ENCODE peak calls at places on chromosome 13, in nine cellular contexts. One of them, this sample, is unnamed.
A peak's percentile ranks its signal among the peaks of the same experiment; 100 is the strongest.

GRCh38 chr13:102845289-102845629 is 573 bp upstream of the ERCC5 start:
- DNase-seq in HepG2: no peak
- DNase-seq in HCT116: no peak
- DNase-seq in GM12878: no peak
- DNase-seq in Panc1: no peak
- DNase-seq in A549: no peak
- DNase-seq in SK-N-SH: no peak
- DNase-seq in GM23338: no peak
- DNase-seq in K562: no peak
- DNase-seq in this sample: no peak

GRCh38 chr13:38223093-38223492 is 126.6 kb upstream of the UFM1 start:
- DNase-seq in GM23338: peak; percentile 72
- DNase-seq in K562: peak; percentile 5
- DNase-seq in HepG2: peak; percentile 1
- DNase-seq in SK-N-SH: no peak
- DNase-seq in GM12878: no peak
- DNase-seq in A549: no peak
- DNase-seq in Panc1: no peak
- DNase-seq in HCT116: no peak
- DNase-seq in this sample: no peak

GRCh38 chr13:86788624-86789023 is 882.5 kb upstream of the SLITRK5 start:
- DNase-seq in SK-N-SH: no peak
- DNase-seq in GM12878: no peak
- DNase-seq in Panc1: no peak
- DNase-seq in GM23338: no peak
- DNase-seq in HepG2: no peak
- DNase-seq in HCT116: no peak
- DNase-seq in K562: no peak
- DNase-seq in A549: no peak
- DNase-seq in this sample: no peak

GRCh38 chr13:59318320-59318930 is 845.3 kb downstream of the DIAPH3 start:
- DNase-seq in A549: peak; percentile 42
- DNase-seq in HepG2: peak; percentile 58
- DNase-seq in K562: peak; percentile 21
- DNase-seq in GM23338: peak; percentile 94
- DNase-seq in GM12878: peak; percentile 9
- DNase-seq in HCT116: peak; percentile 2
- DNase-seq in Panc1: peak; percentile 18
- DNase-seq in SK-N-SH: peak; percentile 44
- DNase-seq in this sample: peak; percentile 72

GRCh38 chr13:71149498-71150363 is 717.3 kb downstream of the DACH1 start:
- DNase-seq in HepG2: no peak
- DNase-seq in HCT116: no peak
- DNase-seq in K562: no peak
- DNase-seq in GM23338: no peak
- DNase-seq in SK-N-SH: no peak
- DNase-seq in A549: no peak
- DNase-seq in GM12878: no peak
- DNase-seq in Panc1: no peak
- DNase-seq in this sample: no peak

GRCh38 chr13:37925878-37926473 is 56.4 kb upstream of the TRPC4 start:
- DNase-seq in A549: no peak
- DNase-seq in HepG2: no peak
- DNase-seq in Panc1: no peak
- DNase-seq in HCT116: no peak
- DNase-seq in K562: no peak
- DNase-seq in SK-N-SH: no peak
- DNase-seq in GM12878: no peak
- DNase-seq in GM23338: no peak
- DNase-seq in this sample: no peak

GRCh38 chr13:77919351-77920294 is 992 bp upstream of the EDNRB start:
- DNase-seq in A549: no peak
- DNase-seq in GM23338: peak; percentile 69
- DNase-seq in HepG2: no peak
- DNase-seq in GM12878: no peak
- DNase-seq in SK-N-SH: peak; percentile 56
- DNase-seq in Panc1: no peak
- DNase-seq in HCT116: no peak
- DNase-seq in K562: no peak
- DNase-seq in this sample: peak; percentile 18

GRCh38 chr13:98173431-98173921 is 3.6 kb downstream of the RNF113B start:
- DNase-seq in A549: peak; percentile 46
- DNase-seq in SK-N-SH: no peak
- DNase-seq in HepG2: peak; percentile 95
- DNase-seq in HCT116: peak; percentile 29
- DNase-seq in Panc1: no peak
- DNase-seq in GM12878: no peak
- DNase-seq in GM23338: peak; percentile 71
- DNase-seq in K562: no peak
- DNase-seq in this sample: no peak

GRCh38 chr13:35872369-35872768 is 258.8 kb downstream of the DCLK1 start:
- DNase-seq in SK-N-SH: no peak
- DNase-seq in K562: no peak
- DNase-seq in GM12878: no peak
- DNase-seq in GM23338: no peak
- DNase-seq in A549: no peak
- DNase-seq in HCT116: no peak
- DNase-seq in Panc1: no peak
- DNase-seq in HepG2: no peak
- DNase-seq in this sample: no peak

GRCh38 chr13:67620665-67621064 is 390.5 kb upstream of the PCDH9 start:
- DNase-seq in GM23338: no peak
- DNase-seq in HepG2: no peak
- DNase-seq in HCT116: no peak
- DNase-seq in Panc1: no peak
- DNase-seq in SK-N-SH: no peak
- DNase-seq in GM12878: no peak
- DNase-seq in K562: no peak
- DNase-seq in A549: no peak
- DNase-seq in this sample: no peak
- TF ChIP-seq CTCF in GM23338: no peak
- TF ChIP-seq CTCF in HepG2: no peak
- TF ChIP-seq CTCF in HCT116: no peak
- TF ChIP-seq CTCF in Panc1: no peak
- TF ChIP-seq CTCF in SK-N-SH: no peak
- TF ChIP-seq CTCF in GM12878: no peak
- TF ChIP-seq CTCF in K562: no peak
- TF ChIP-seq CTCF in A549: no peak
- TF ChIP-seq CTCF in this sample: no peak

DNA sequence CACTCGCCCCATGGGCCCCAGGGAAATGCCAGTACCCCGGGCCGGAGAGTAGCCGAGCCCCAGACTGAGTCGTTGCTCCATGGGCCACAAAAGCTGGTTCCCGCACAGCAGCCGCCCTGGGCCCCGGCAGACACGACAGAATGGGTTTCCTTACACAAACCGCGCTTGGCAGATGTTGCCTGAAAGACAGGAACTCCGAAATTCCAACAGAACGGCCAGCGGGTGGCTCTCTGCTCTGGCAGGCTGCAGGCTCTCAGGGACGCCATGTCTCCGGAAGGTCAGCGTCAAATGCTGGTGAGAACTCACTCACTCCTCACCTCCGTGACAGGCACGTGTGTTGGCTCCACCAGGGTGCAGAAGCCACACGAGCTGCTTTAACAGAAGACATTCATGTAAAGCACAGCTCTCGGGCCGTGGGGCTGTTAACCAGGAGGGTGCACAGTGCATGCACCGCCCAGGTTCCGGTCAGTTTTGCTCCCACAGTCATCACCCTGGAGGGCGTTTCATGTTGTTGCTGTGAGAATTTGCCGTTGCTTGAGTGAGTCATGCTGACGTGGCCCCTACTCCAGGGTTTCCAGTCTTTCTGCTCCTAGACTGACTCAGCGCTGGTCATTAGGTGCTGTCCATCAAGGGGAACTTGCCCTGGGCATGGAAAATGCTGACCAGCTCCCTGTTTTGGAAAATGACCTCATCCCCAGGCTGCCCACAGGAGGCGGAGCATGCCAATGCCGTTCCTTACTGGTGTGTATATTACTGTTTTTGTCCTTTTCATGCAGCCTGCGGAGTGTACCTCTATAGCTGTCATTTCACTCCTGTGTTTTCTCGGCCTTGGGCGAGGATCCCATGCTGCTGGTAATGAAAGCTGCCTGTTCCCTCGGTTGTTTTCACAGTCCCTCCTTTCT is 44.8 kb downstream of the ANKRD10 start:
- DNase-seq in GM23338: peak; percentile 82
- DNase-seq in SK-N-SH: peak; percentile 58
- DNase-seq in K562: peak; percentile 85
- DNase-seq in GM12878: no peak
- DNase-seq in A549: peak; percentile 96
- DNase-seq in HepG2: peak; percentile 89
- DNase-seq in HCT116: peak; percentile 99
- DNase-seq in Panc1: peak; percentile 95
- DNase-seq in this sample: peak; percentile 37
- TF ChIP-seq REST in GM23338: no peak
- TF ChIP-seq REST in SK-N-SH: peak; percentile 73
- TF ChIP-seq REST in K562: no peak
- TF ChIP-seq REST in GM12878: no peak
- TF ChIP-seq REST in A549: peak; percentile 43
- TF ChIP-seq REST in HepG2: no peak
- TF ChIP-seq REST in HCT116: no peak
- TF ChIP-seq REST in Panc1: no peak
- TF ChIP-seq REST in this sample: no peak

GRCh38 chr13:28529836-28530235 is 34.9 kb upstream of the FLT1 start:
- DNase-seq in HCT116: no peak
- DNase-seq in SK-N-SH: no peak
- DNase-seq in GM12878: no peak
- DNase-seq in Panc1: no peak
- DNase-seq in K562: no peak
- DNase-seq in HepG2: no peak
- DNase-seq in A549: no peak
- DNase-seq in GM23338: no peak
- DNase-seq in this sample: no peak

GRCh38 chr13:28531956-28532225 is 37.0 kb upstream of the FLT1 start:
- DNase-seq in A549: no peak
- DNase-seq in GM12878: no peak
- DNase-seq in Panc1: no peak
- DNase-seq in HCT116: no peak
- DNase-seq in GM23338: no peak
- DNase-seq in K562: no peak
- DNase-seq in SK-N-SH: no peak
- DNase-seq in HepG2: no peak
- DNase-seq in this sample: no peak

GRCh38 chr13:28532226-28533048 is 37.5 kb upstream of the FLT1 start:
- DNase-seq in HepG2: no peak
- DNase-seq in Panc1: no peak
- DNase-seq in A549: no peak
- DNase-seq in HCT116: no peak
- DNase-seq in K562: peak; percentile 84
- DNase-seq in SK-N-SH: peak; percentile 44
- DNase-seq in GM23338: peak; percentile 72
- DNase-seq in GM12878: no peak
- DNase-seq in this sample: no peak

GRCh38 chr13:28531195-28531955 is 36.4 kb upstream of the FLT1 start:
- DNase-seq in K562: no peak
- DNase-seq in GM23338: peak; percentile 89
- DNase-seq in A549: no peak
- DNase-seq in GM12878: no peak
- DNase-seq in SK-N-SH: peak; percentile 48
- DNase-seq in Panc1: no peak
- DNase-seq in HepG2: no peak
- DNase-seq in HCT116: no peak
- DNase-seq in this sample: no peak

GRCh38 chr13:28530729-28531194 is 35.8 kb upstream of the FLT1 start:
- DNase-seq in HCT116: no peak
- DNase-seq in K562: no peak
- DNase-seq in GM12878: no peak
- DNase-seq in SK-N-SH: no peak
- DNase-seq in A549: no peak
- DNase-seq in GM23338: no peak
- DNase-seq in HepG2: no peak
- DNase-seq in Panc1: no peak
- DNase-seq in this sample: peak; percentile 59
- TF ChIP-seq CTCF in HCT116: no peak
- TF ChIP-seq CTCF in K562: no peak
- TF ChIP-seq CTCF in GM12878: no peak
- TF ChIP-seq CTCF in SK-N-SH: no peak
- TF ChIP-seq CTCF in A549: no peak
- TF ChIP-seq CTCF in GM23338: no peak
- TF ChIP-seq CTCF in HepG2: no peak
- TF ChIP-seq CTCF in Panc1: no peak
- TF ChIP-seq CTCF in this sample: no peak

DNA sequence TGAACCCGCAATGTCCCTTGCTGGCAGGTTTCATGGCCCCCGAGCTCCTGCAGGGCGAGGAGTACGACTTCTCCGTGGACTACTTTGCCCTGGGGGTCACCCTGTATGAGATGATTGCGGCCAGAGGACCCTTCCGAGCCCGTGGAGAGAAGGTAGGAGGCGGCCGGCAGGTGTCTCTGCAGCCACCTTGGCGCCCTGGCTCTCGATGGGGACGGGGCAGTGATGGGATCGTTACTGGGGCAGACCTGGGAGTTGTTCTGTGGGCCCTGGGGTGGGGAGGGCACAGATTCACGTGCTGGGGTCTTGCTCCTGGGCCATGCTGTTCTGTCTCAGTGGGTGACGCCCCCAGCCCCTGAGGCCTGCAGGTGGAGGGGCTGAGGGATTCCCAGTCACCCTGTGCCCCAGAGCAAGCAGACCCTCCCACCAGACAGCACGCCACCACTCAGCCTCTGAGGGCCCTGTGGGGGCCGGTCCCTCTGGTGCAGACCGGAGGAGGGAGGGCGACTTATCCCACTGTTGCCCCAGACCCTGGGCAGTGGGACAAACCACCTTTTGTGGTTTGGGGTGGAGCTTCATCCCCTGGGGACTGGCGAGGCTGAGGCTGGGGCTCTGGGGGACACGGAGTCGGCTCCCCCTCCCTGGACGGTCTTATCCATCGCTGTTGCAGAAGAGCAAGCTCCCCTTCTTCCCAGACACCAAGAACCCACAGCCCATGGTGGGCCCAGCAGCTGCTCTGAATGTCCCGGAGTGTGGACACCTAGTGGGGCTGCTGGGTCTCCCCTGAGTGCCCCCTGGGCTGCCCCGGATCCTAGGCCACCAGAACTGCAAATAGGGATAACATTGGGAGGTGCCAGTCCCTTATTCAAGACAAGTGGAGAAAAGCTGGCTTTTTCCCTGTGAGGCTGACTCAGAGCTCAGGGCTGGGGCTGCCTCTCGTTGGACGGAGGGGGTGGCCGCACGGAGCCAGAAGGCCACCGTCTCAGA is 27.5 kb upstream of the TMEM255B start:
- DNase-seq in SK-N-SH: no peak
- DNase-seq in K562: no peak
- DNase-seq in HepG2: no peak
- DNase-seq in GM23338: no peak
- DNase-seq in A549: no peak
- DNase-seq in GM12878: no peak
- DNase-seq in HCT116: no peak
- DNase-seq in Panc1: no peak
- DNase-seq in this sample: no peak
- TF ChIP-seq REST in SK-N-SH: no peak
- TF ChIP-seq REST in K562: no peak
- TF ChIP-seq REST in HepG2: no peak
- TF ChIP-seq REST in GM23338: no peak
- TF ChIP-seq REST in A549: no peak
- TF ChIP-seq REST in GM12878: no peak
- TF ChIP-seq REST in HCT116: no peak
- TF ChIP-seq REST in Panc1: no peak
- TF ChIP-seq REST in this sample: no peak

This sample was measured in HL-60.